ENCODE peak calls at places on chromosomes 1 and 21, in five cellular contexts. Y is fibroblast of lung, R is A549, F is neural progenitor cell, U is keratinocyte. A is an unnamed sample.

GRCh38 chr21:44890338-44890931 is 16.9 kb upstream of the PTTG1IP start:
- DNase-seq in Y (no peak), R (no peak), F (no peak), U (no peak), A (no peak)

GRCh38 chr1:66693856-66694255 is 58.4 kb upstream of the DYNLT5 start:
- DNase-seq in Y (no peak), R (no peak), F (no peak), U (no peak), A (no peak)

GRCh38 chr1:30310966-30311742 is 412.2 kb downstream of the MATN1 start:
- DNase-seq in Y (no peak), R (no peak), F (no peak), U (no peak), A (no peak)

GRCh38 chr1:88774151-88774556 is 90.1 kb downstream of the PKN2 start:
- DNase-seq in Y (peak), R (peak), F (no peak), U (peak), A (no peak)

GRCh38 chr1:94115900-94116436 is 5.0 kb downstream of the ABCA4 start:
- DNase-seq in Y (peak), R (no peak), F (no peak), U (no peak), A (no peak)

GRCh38 chr21:32083175-32083574 is 195.7 kb downstream of the MIS18A start:
- DNase-seq in Y (peak), R (no peak), F (no peak), U (no peak), A (no peak)

GRCh38 chr1:30523055-30524020 is 200.0 kb downstream of the MATN1 start:
- DNase-seq in Y (peak), R (peak), F (no peak), U (peak), A (peak)

GRCh38 chr1:6080469-6080868 is 34.8 kb downstream of the KCNAB2 start:
- DNase-seq in Y (no peak), R (peak), F (no peak), U (no peak), A (no peak)

GRCh38 chr1:16151200-16151708 is 4.6 kb downstream of the EPHA2 start:
- DNase-seq in Y (peak), R (no peak), F (peak), U (no peak), A (no peak)

GRCh38 chr1:93615201-93616150 is 66.2 kb downstream of the BCAR3 start:
- DNase-seq in Y (peak), R (peak), F (no peak), U (no peak), A (peak)

GRCh38 chr1:74083128-74083527 is 114.8 kb downstream of the LRRIQ3 start:
- DNase-seq in Y (no peak), R (no peak), F (no peak), U (no peak), A (no peak)

GRCh38 chr1:202576816-202577215 is 133.4 kb downstream of the SYT2 start:
- DNase-seq in Y (peak), R (no peak), F (no peak), U (no peak), A (peak)

GRCh38 chr1:28267633-28268032 is 8.3 kb downstream of the SESN2 start:
- DNase-seq in Y (no peak), R (no peak), F (no peak), U (no peak), A (no peak)

GRCh38 chr1:32501865-32502264 is 37.0 kb downstream of the ZBTB8B start:
- DNase-seq in Y (no peak), R (no peak), F (no peak), U (no peak), A (no peak)

GRCh38 chr1:20110679-20111078 is 8.7 kb downstream of the PLA2G2D start:
- DNase-seq in Y (peak), R (no peak), F (no peak), U (peak), A (peak)

GRCh38 chr21:46124083-46124925 is 26.4 kb downstream of the COL6A2 start:
- DNase-seq in Y (no peak), R (no peak), F (no peak), U (no peak), A (no peak)

GRCh38 chr1:221723018-221723917 is 18.6 kb downstream of the DUSP10 start:
- DNase-seq in Y (peak), R (no peak), F (no peak), U (no peak), A (peak)

GRCh38 chr1:9166289-9167235 is 37.7 kb upstream of the GPR157 start:
- DNase-seq in Y (peak), R (no peak), F (no peak), U (no peak), A (peak)

GRCh38 chr1:155188268-155188667 is 14.6 kb downstream of the TRIM46 start:
- DNase-seq in Y (no peak), R (no peak), F (no peak), U (no peak), A (no peak)

DNA sequence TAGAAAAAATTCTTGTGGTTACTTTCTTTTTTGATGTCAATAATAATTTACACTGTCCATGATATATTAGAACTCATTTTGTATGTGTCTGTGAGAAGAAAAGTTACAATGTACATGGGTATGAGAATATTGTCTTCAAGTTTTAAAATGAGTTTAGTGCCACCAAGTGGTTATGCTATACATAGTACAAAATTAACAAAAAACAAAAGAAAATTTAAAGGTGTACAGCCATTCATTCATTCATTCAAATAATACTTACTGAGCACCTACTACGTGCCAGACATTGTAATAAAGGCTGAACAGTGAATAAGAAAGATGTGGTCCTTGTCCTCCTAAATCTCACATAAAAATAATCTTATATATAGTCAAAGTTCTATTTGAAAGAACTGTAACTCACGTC is 27.7 kb downstream of the UCHL5 start:
- DNase-seq in Y (peak), R (no peak), F (no peak), U (no peak), A (peak)
- TF ChIP-seq CTCF in Y (no peak), R (peak), F (peak), U (no peak), A (peak)

DNA sequence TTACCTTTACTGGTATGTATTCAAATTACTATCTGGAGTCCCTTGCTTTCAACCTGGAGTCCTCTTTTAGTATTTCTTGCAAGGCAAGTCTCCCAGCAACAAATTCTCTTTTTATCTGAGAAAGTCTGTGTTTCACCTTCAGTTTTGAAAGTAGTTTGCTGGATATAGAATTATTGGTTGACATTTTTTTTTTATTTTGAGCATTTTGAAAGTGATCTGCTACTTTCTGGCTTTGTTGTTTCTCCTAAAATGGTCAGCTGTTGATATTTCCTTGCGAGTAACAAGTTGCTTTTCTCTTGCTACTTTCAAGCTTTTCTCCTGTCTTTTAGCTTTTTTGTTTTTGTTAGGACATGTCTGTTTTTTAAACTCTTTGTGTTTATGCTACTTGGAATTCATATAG is 126.1 kb downstream of the TRIM33 start:
- DNase-seq in Y (no peak), R (no peak), F (no peak), U (no peak), A (no peak)
- TF ChIP-seq CTCF in Y (no peak), R (no peak), F (no peak), U (no peak), A (no peak)

DNA sequence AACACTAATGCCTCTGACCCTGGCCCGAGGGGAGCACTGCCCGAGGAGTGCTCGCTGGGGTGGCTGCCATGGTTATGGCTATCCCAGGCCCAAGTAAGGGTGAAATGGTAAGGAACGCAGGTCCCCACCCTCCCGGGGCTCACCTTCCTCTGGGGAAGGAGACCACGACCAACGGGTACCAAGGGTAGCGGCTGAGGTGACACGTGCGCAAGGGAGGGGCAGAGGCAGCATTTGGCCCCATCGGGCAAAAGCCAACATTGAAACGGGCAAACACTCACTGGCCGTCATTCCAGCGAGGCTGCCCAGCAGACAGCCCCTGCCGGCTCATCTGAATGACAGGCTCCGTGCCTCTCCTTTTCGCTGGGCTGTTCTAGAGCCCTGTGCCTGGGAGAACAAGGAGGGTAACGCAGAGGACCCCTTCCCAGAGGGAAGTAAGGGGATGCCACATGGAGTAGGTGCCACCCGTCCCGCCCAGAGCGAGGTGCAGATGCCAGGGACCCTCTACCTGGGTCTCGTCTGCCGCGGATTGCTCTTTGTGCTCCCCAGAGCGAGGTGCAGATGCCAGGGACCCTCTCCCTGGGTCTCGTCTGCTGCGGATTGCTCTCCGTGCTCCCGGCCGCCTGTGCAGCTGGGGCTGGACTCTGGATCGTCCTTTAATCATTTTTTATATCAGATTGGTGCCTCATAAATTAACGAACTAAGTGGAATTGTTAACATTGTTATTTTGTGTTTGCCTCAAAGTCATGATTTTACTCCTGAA is 16.2 kb downstream of the ACTRT2 start:
- DNase-seq in Y (no peak), R (no peak), F (no peak), U (no peak), A (no peak)
- TF ChIP-seq CTCF in Y (no peak), R (no peak), F (no peak), U (no peak), A (no peak)

DNA sequence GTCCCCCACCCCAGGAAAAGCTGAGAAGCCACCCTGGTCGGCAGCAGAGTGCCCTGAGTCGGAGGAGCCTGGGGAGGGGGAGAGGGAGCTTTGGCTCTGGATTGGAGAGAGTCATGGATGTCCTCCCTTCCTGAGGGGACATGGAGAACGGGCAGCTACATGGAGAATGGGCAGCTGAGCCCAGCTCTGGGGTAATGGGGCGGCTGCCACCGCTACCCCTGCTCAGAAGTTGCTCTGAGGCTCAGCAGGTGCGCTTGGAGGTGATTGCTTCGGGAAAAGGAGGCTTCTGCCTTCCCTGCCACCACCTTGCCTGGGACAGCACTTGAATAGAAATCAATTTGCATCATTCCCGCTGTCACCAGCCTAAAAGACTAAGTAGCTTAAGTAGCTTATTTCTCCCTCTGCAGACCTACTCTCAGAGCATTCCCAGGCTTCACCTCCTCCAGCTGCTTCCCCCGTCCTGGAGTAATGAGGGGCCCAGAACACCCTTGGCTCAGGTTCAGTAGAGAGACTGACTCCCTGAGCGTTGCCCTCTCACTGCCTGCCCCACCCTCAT is 8.3 kb downstream of the DISP3 start:
- DNase-seq in Y (no peak), R (no peak), F (peak), U (no peak), A (no peak)
- TF ChIP-seq CTCF in Y (no peak), R (no peak), F (no peak), U (no peak), A (no peak)

GRCh38 chr1:239763850-239764249 is 327.8 kb upstream of the FMN2 start:
- DNase-seq in Y (no peak), R (peak), F (no peak), U (no peak), A (no peak)
- TF ChIP-seq CTCF in Y (no peak), R (peak), F (no peak), U (no peak), A (no peak)

A was measured in fibroblast of the aortic adventitia.